ENCODE peak calls at places on chromosomes 3 and 15, in ten cellular contexts. Z, P, Q, D, Y, X, C, J, O and G are unnamed samples.
A peak's percentile ranks its signal among the peaks of the same experiment; 100 is the strongest.

GRCh38 chr3:128367726-128368125 is 99.0 kb downstream of the DNAJB8 start:
- DNase-seq in Y (no peak), J (no peak), Q (no peak), Z (peak; percentile 61), C (no peak), X (no peak), D (no peak), O (no peak), P (no peak), G (no peak)

GRCh38 chr15:40435331-40436089 is 5.2 kb upstream of the BAHD1 start:
- DNase-seq in O (peak; percentile 60), Z (no peak), Q (peak; percentile 40), D (no peak), X (no peak), P (no peak), Y (no peak), C (no peak), J (no peak), G (no peak)

GRCh38 chr15:77542491-77543001 is 90.2 kb downstream of the LINGO1 start:
- DNase-seq in X (no peak), O (peak; percentile 40), D (no peak), P (no peak), Q (no peak), Z (no peak), Y (no peak), C (no peak), J (peak; percentile 58), G (no peak)

GRCh38 chr3:58706395-58706794 is 39.8 kb upstream of the FAM3D start:
- DNase-seq in C (no peak), P (no peak), Y (no peak), Q (no peak), X (no peak), D (no peak), O (no peak), J (no peak), Z (no peak), G (no peak)

GRCh38 chr3:187085933-187086332 is 53.4 kb downstream of the RPL39L start:
- DNase-seq in O (no peak), D (no peak), Z (no peak), J (no peak), Q (no peak), C (no peak), X (no peak), P (no peak), Y (no peak), G (no peak)

GRCh38 chr3:15629860-15630597 is 28.5 kb downstream of the BTD start:
- DNase-seq in Q (peak; percentile 44), X (peak; percentile 47), P (peak; percentile 30), J (peak; percentile 74), D (peak; percentile 82), Y (no peak), Z (peak; percentile 74), O (no peak), C (peak; percentile 72), G (no peak)

GRCh38 chr15:25883860-25884259 is 20.7 kb upstream of the ATP10A start:
- DNase-seq in P (no peak), Q (no peak), D (no peak), Y (no peak), O (no peak), Z (no peak), J (peak; percentile 82), C (no peak), X (no peak), G (no peak)

GRCh38 chr15:81887913-81888312 is 157.9 kb downstream of the MEX3B start:
- DNase-seq in Y (no peak), O (no peak), Z (no peak), C (no peak), J (peak; percentile 24), D (no peak), X (no peak), P (no peak), Q (no peak), G (no peak)

GRCh38 chr3:71069797-71070196 is 513.7 kb downstream of the FOXP1 start:
- DNase-seq in C (peak; percentile 75), Y (peak; percentile 52), Q (no peak), D (peak; percentile 43), P (peak; percentile 34), O (peak; percentile 55), Z (peak; percentile 49), X (peak; percentile 78), J (no peak), G (no peak)

GRCh38 chr3:106534206-106534605 is 665.4 kb upstream of the CBLB start:
- DNase-seq in Q (no peak), X (no peak), J (no peak), Y (peak; percentile 6), D (no peak), P (no peak), C (peak; percentile 66), Z (no peak), O (no peak), G (no peak)

GRCh38 chr3:46565607-46566039 is 479 bp downstream of the LRRC2 start:
- DNase-seq in Q (peak; percentile 58), P (no peak), D (no peak), J (peak; percentile 23), O (peak; percentile 52), Y (no peak), Z (peak; percentile 58), C (no peak), X (peak; percentile 34), G (no peak)

GRCh38 chr3:23992051-23992628 is 47.1 kb downstream of the NR1D2 start:
- DNase-seq in Q (no peak), D (no peak), C (no peak), Y (no peak), Z (peak; percentile 27), P (no peak), O (no peak), J (no peak), X (no peak), G (peak; percentile 68)

GRCh38 chr3:5162102-5162501 is 25.4 kb upstream of the EDEM1 start:
- DNase-seq in C (no peak), O (no peak), J (peak; percentile 59), X (no peak), Z (no peak), Q (no peak), P (no peak), Y (no peak), D (peak; percentile 55), G (no peak)

GRCh38 chr15:36645106-36645505 is 65.7 kb downstream of the CDIN1 start:
- DNase-seq in P (no peak), J (no peak), Y (no peak), D (no peak), Q (no peak), O (no peak), X (no peak), C (no peak), Z (no peak), G (no peak)

GRCh38 chr3:42214565-42215283 is 51.3 kb downstream of the CCK start:
- DNase-seq in X (no peak), Y (no peak), P (no peak), C (no peak), J (peak; percentile 60), Z (no peak), O (no peak), D (no peak), Q (no peak), G (no peak)

GRCh38 chr15:73924258-73924921 is 1.9 kb upstream of the LOXL1 start:
- DNase-seq in Y (no peak), P (peak; percentile 40), C (peak; percentile 49), D (no peak), X (peak; percentile 39), J (peak; percentile 90), Q (peak; percentile 75), O (peak; percentile 72), Z (peak; percentile 35), G (no peak)

GRCh38 chr3:184241447-184242296 is 7.1 kb downstream of the ALG3 start:
- DNase-seq in Y (no peak), O (peak; percentile 83), Q (no peak), D (peak; percentile 86), P (no peak), J (no peak), Z (peak; percentile 60), X (no peak), C (no peak), G (no peak)